ENCODE peak calls at places on chromosomes 4 and X, in six cellular contexts. One of them, this sample, is unnamed.

GRCh38 chr4:64327237-64327636 is 82.0 kb downstream of the TECRL start:
- DNase-seq in cardiac muscle cell: no peak
- DNase-seq in cardiac fibroblast: no peak
- DNase-seq in esophagus squamous epithelium: no peak
- DNase-seq in ascending aorta: no peak
- DNase-seq in fibroblast of lung: no peak
- DNase-seq in this sample: no peak

GRCh38 chr4:23091674-23092073 is 398.9 kb downstream of the GBA3 start:
- DNase-seq in cardiac muscle cell: no peak
- DNase-seq in cardiac fibroblast: no peak
- DNase-seq in esophagus squamous epithelium: no peak
- DNase-seq in ascending aorta: no peak
- DNase-seq in fibroblast of lung: no peak
- DNase-seq in this sample: no peak

GRCh38 chr4:67332627-67333026 is 212.7 kb downstream of the CENPC start:
- DNase-seq in cardiac muscle cell: peak
- DNase-seq in cardiac fibroblast: peak
- DNase-seq in esophagus squamous epithelium: no peak
- DNase-seq in ascending aorta: no peak
- DNase-seq in fibroblast of lung: no peak
- DNase-seq in this sample: no peak

GRCh38 chr4:26533685-26534084 is 43.4 kb upstream of the CCKAR start:
- DNase-seq in cardiac muscle cell: no peak
- DNase-seq in cardiac fibroblast: no peak
- DNase-seq in esophagus squamous epithelium: no peak
- DNase-seq in ascending aorta: no peak
- DNase-seq in fibroblast of lung: no peak
- DNase-seq in this sample: no peak

GRCh38 chr4:13294961-13295605 is 189.1 kb downstream of the RAB28 start:
- DNase-seq in cardiac muscle cell: peak
- DNase-seq in cardiac fibroblast: no peak
- DNase-seq in esophagus squamous epithelium: no peak
- DNase-seq in ascending aorta: no peak
- DNase-seq in fibroblast of lung: peak
- DNase-seq in this sample: no peak

GRCh38 chrX:9611436-9612145 is 146.7 kb downstream of the TBL1X start:
- DNase-seq in cardiac muscle cell: no peak
- DNase-seq in cardiac fibroblast: no peak
- DNase-seq in esophagus squamous epithelium: no peak
- DNase-seq in ascending aorta: no peak
- DNase-seq in fibroblast of lung: no peak
- DNase-seq in this sample: no peak

GRCh38 chr4:71113294-71113693 is 119.8 kb downstream of the DCK start:
- DNase-seq in cardiac muscle cell: no peak
- DNase-seq in cardiac fibroblast: no peak
- DNase-seq in esophagus squamous epithelium: no peak
- DNase-seq in ascending aorta: no peak
- DNase-seq in fibroblast of lung: no peak
- DNase-seq in this sample: no peak

GRCh38 chr4:69524708-69525107 is 29.0 kb upstream of the UGT2B4 start:
- DNase-seq in cardiac muscle cell: peak
- DNase-seq in cardiac fibroblast: no peak
- DNase-seq in esophagus squamous epithelium: no peak
- DNase-seq in ascending aorta: no peak
- DNase-seq in fibroblast of lung: peak
- DNase-seq in this sample: peak

GRCh38 chr4:25513814-25514213 is 136.8 kb downstream of the ANAPC4 start:
- DNase-seq in cardiac muscle cell: no peak
- DNase-seq in cardiac fibroblast: no peak
- DNase-seq in esophagus squamous epithelium: no peak
- DNase-seq in ascending aorta: no peak
- DNase-seq in fibroblast of lung: no peak
- DNase-seq in this sample: no peak

GRCh38 chrX:373641-374471 is 12.9 kb downstream of the PPP2R3B start:
- DNase-seq in cardiac muscle cell: peak
- DNase-seq in cardiac fibroblast: peak
- DNase-seq in esophagus squamous epithelium: no peak
- DNase-seq in ascending aorta: no peak
- DNase-seq in fibroblast of lung: peak
- DNase-seq in this sample: no peak

GRCh38 chr4:70667710-70668535 is 1.6 kb upstream of the JCHAIN start:
- DNase-seq in cardiac muscle cell: peak
- DNase-seq in cardiac fibroblast: peak
- DNase-seq in esophagus squamous epithelium: no peak
- DNase-seq in ascending aorta: no peak
- DNase-seq in fibroblast of lung: peak
- DNase-seq in this sample: no peak

GRCh38 chr4:28225689-28226353 is 1365.2 kb downstream of the STIM2 start:
- DNase-seq in cardiac muscle cell: peak
- DNase-seq in cardiac fibroblast: peak
- DNase-seq in esophagus squamous epithelium: no peak
- DNase-seq in ascending aorta: no peak
- DNase-seq in fibroblast of lung: no peak
- DNase-seq in this sample: no peak

GRCh38 chr4:29390921-29391320 is 1329.2 kb upstream of the PCDH7 start:
- DNase-seq in cardiac muscle cell: no peak
- DNase-seq in cardiac fibroblast: no peak
- DNase-seq in esophagus squamous epithelium: no peak
- DNase-seq in ascending aorta: no peak
- DNase-seq in fibroblast of lung: no peak
- DNase-seq in this sample: no peak

GRCh38 chrX:51641421-51642021 is 22.8 kb upstream of the CENPVL3 start:
- DNase-seq in cardiac muscle cell: peak
- DNase-seq in cardiac fibroblast: peak
- DNase-seq in esophagus squamous epithelium: no peak
- DNase-seq in ascending aorta: no peak
- DNase-seq in fibroblast of lung: peak
- DNase-seq in this sample: peak

GRCh38 chr4:111854494-111855087 is 290.7 kb upstream of the FAM241A start:
- DNase-seq in cardiac muscle cell: peak
- DNase-seq in cardiac fibroblast: peak
- DNase-seq in esophagus squamous epithelium: no peak
- DNase-seq in ascending aorta: no peak
- DNase-seq in fibroblast of lung: peak
- DNase-seq in this sample: peak

GRCh38 chrX:12441376-12442128 is 303.3 kb downstream of the FRMPD4 start:
- DNase-seq in cardiac muscle cell: peak
- DNase-seq in cardiac fibroblast: peak
- DNase-seq in esophagus squamous epithelium: no peak
- DNase-seq in ascending aorta: no peak
- DNase-seq in fibroblast of lung: peak
- DNase-seq in this sample: peak

GRCh38 chr4:64158648-64159326 is 250.5 kb downstream of the TECRL start:
- DNase-seq in cardiac muscle cell: peak
- DNase-seq in cardiac fibroblast: peak
- DNase-seq in esophagus squamous epithelium: no peak
- DNase-seq in ascending aorta: no peak
- DNase-seq in fibroblast of lung: peak
- DNase-seq in this sample: peak

GRCh38 chrX:17007134-17007768 is 60.8 kb downstream of the REPS2 start:
- DNase-seq in cardiac muscle cell: peak
- DNase-seq in cardiac fibroblast: no peak
- DNase-seq in esophagus squamous epithelium: no peak
- DNase-seq in ascending aorta: no peak
- DNase-seq in fibroblast of lung: peak
- DNase-seq in this sample: no peak

GRCh38 chrX:129360175-129360574 is 163.1 kb downstream of the SMARCA1 start:
- DNase-seq in cardiac muscle cell: peak
- DNase-seq in cardiac fibroblast: peak
- DNase-seq in esophagus squamous epithelium: no peak
- DNase-seq in ascending aorta: no peak
- DNase-seq in fibroblast of lung: peak
- DNase-seq in this sample: peak

GRCh38 chr4:147103403-147103946 is 157.8 kb upstream of the TTC29 start:
- DNase-seq in cardiac muscle cell: peak
- DNase-seq in cardiac fibroblast: peak
- DNase-seq in esophagus squamous epithelium: no peak
- DNase-seq in ascending aorta: peak
- DNase-seq in fibroblast of lung: peak
- DNase-seq in this sample: peak

GRCh38 chr4:123064390-123064789 is 142.0 kb upstream of the NUDT6 start:
- DNase-seq in cardiac muscle cell: peak
- DNase-seq in cardiac fibroblast: peak
- DNase-seq in esophagus squamous epithelium: no peak
- DNase-seq in ascending aorta: no peak
- DNase-seq in fibroblast of lung: peak
- DNase-seq in this sample: no peak

GRCh38 chr4:103497692-103498091 is 222.1 kb downstream of the TACR3 start:
- DNase-seq in cardiac muscle cell: no peak
- DNase-seq in cardiac fibroblast: no peak
- DNase-seq in esophagus squamous epithelium: no peak
- DNase-seq in ascending aorta: no peak
- DNase-seq in fibroblast of lung: no peak
- DNase-seq in this sample: no peak

GRCh38 chr4:7392438-7393374 is 42.0 kb downstream of the PSAPL1 start:
- DNase-seq in cardiac muscle cell: peak
- DNase-seq in cardiac fibroblast: peak
- DNase-seq in esophagus squamous epithelium: no peak
- DNase-seq in ascending aorta: peak
- DNase-seq in fibroblast of lung: peak
- DNase-seq in this sample: peak

GRCh38 chr4:38762560-38762959 is 20.2 kb downstream of the TLR10 start:
- DNase-seq in cardiac muscle cell: no peak
- DNase-seq in cardiac fibroblast: no peak
- DNase-seq in esophagus squamous epithelium: no peak
- DNase-seq in ascending aorta: no peak
- DNase-seq in fibroblast of lung: no peak
- DNase-seq in this sample: no peak

GRCh38 chr4:38759077-38759789 is 23.6 kb downstream of the TLR10 start:
- DNase-seq in cardiac muscle cell: peak
- DNase-seq in cardiac fibroblast: peak
- DNase-seq in esophagus squamous epithelium: no peak
- DNase-seq in ascending aorta: peak
- DNase-seq in fibroblast of lung: peak
- DNase-seq in this sample: peak

GRCh38 chr4:38760915-38761314 is 21.9 kb downstream of the TLR10 start:
- DNase-seq in cardiac muscle cell: no peak
- DNase-seq in cardiac fibroblast: no peak
- DNase-seq in esophagus squamous epithelium: no peak
- DNase-seq in ascending aorta: no peak
- DNase-seq in fibroblast of lung: no peak
- DNase-seq in this sample: no peak

GRCh38 chr4:38759790-38760122 is 23.0 kb downstream of the TLR10 start:
- DNase-seq in cardiac muscle cell: no peak
- DNase-seq in cardiac fibroblast: no peak
- DNase-seq in esophagus squamous epithelium: no peak
- DNase-seq in ascending aorta: no peak
- DNase-seq in fibroblast of lung: no peak
- DNase-seq in this sample: no peak

DNA sequence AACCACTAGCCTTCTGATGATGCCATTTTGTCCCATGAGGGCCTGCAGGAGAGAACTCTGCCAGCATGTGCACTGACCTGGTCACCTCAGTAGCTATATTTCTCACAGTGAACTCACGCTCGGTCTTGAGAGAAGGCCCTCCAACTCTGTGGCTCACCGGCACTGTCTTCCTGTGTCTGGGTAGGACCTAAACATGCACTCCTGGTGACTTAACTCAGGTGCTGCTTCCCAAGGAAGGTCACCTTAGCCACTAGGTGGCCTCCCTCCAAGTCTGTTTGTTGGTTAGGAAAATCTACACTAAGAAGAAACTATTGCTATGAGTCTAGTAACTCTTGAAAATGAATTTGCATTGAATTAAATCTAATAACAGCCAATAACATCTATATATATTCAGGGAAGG is 24.8 kb downstream of the TLR10 start:
- DNase-seq in cardiac muscle cell: no peak
- DNase-seq in cardiac fibroblast: peak
- DNase-seq in esophagus squamous epithelium: no peak
- DNase-seq in ascending aorta: no peak
- DNase-seq in fibroblast of lung: no peak
- DNase-seq in this sample: no peak
- TF ChIP-seq CTCF in cardiac muscle cell: peak
- TF ChIP-seq CTCF in cardiac fibroblast: no peak
- TF ChIP-seq CTCF in esophagus squamous epithelium: peak
- TF ChIP-seq CTCF in ascending aorta: no peak
- TF ChIP-seq CTCF in fibroblast of lung: no peak
- TF ChIP-seq CTCF in this sample: peak

DNA sequence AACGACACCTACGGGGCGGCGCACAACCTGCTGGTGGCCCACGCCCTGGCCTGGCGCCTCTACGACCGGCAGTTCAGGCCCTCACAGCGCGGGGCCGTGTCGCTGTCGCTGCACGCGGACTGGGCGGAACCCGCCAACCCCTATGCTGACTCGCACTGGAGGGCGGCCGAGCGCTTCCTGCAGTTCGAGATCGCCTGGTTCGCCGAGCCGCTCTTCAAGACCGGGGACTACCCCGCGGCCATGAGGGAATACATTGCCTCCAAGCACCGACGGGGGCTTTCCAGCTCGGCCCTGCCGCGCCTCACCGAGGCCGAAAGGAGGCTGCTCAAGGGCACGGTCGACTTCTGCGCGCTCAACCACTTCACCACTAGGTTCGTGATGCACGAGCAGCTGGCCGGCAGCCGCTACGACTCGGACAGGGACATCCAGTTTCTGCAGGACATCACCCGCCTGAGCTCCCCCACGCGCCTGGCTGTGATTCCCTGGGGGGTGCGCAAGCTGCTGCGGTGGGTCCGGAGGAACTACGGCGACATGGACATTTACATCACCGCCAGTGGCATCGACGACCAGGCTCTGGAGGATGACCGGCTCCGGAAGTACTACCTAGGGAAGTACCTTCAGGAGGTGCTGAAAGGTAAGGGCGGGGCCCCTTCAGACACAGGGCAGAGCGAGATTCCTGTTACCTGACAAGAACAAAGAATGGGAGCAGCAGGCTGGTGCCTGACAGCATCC is 11.7 kb downstream of the RPL9 start:
- DNase-seq in cardiac muscle cell: peak
- DNase-seq in cardiac fibroblast: peak
- DNase-seq in esophagus squamous epithelium: peak
- DNase-seq in ascending aorta: peak
- DNase-seq in fibroblast of lung: peak
- DNase-seq in this sample: peak
- TF ChIP-seq CTCF in cardiac muscle cell: peak
- TF ChIP-seq CTCF in cardiac fibroblast: peak
- TF ChIP-seq CTCF in esophagus squamous epithelium: no peak
- TF ChIP-seq CTCF in ascending aorta: peak
- TF ChIP-seq CTCF in fibroblast of lung: peak
- TF ChIP-seq CTCF in this sample: peak

DNA sequence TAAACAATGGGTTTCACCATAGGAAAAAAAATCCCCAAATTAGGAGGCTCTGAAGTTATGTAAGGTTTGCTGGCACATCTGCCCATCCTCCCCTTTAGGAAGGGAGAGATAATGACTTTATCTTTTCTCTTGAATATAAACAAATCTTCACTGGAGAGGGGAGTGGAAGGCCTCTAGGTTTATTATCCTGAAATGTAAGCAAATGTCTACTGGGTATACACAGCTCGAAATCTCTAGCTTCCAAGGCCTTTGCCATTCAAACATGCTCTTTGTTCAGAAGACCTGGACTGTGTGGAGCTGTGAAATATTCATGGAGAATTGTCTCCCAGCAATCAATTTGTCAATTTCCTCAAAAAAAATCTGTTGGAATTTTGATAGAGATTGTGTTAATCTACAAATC is 21.7 kb upstream of the MED14 start:
- DNase-seq in cardiac muscle cell: no peak
- DNase-seq in cardiac fibroblast: no peak
- DNase-seq in esophagus squamous epithelium: no peak
- DNase-seq in ascending aorta: no peak
- DNase-seq in fibroblast of lung: no peak
- DNase-seq in this sample: no peak
- TF ChIP-seq CTCF in cardiac muscle cell: no peak
- TF ChIP-seq CTCF in cardiac fibroblast: no peak
- TF ChIP-seq CTCF in esophagus squamous epithelium: no peak
- TF ChIP-seq CTCF in ascending aorta: no peak
- TF ChIP-seq CTCF in fibroblast of lung: no peak
- TF ChIP-seq CTCF in this sample: no peak

GRCh38 chr4:76640252-76640925 is 205.4 kb downstream of the SHROOM3 start:
- DNase-seq in cardiac muscle cell: no peak
- DNase-seq in cardiac fibroblast: no peak
- DNase-seq in esophagus squamous epithelium: no peak
- DNase-seq in ascending aorta: no peak
- DNase-seq in fibroblast of lung: no peak
- DNase-seq in this sample: no peak
- TF ChIP-seq CTCF in cardiac muscle cell: no peak
- TF ChIP-seq CTCF in cardiac fibroblast: no peak
- TF ChIP-seq CTCF in esophagus squamous epithelium: no peak
- TF ChIP-seq CTCF in ascending aorta: no peak
- TF ChIP-seq CTCF in fibroblast of lung: no peak
- TF ChIP-seq CTCF in this sample: no peak